ENCODE peak calls at places on chromosomes 1 and 21, in eight cellular contexts. One of them, this sample, is unnamed.

GRCh38 chr1:84208935-84209334 is 64.9 kb downstream of the PRKACB start:
- DNase-seq in Panc1: no peak
- DNase-seq in HCT116: no peak
- DNase-seq in A549: no peak
- DNase-seq in HepG2: no peak
- DNase-seq in HL-60: no peak
- DNase-seq in GM12878: no peak
- DNase-seq in K562: no peak
- DNase-seq in this sample: no peak

GRCh38 chr1:16015960-16016901 is 1.6 kb downstream of the HSPB7 start:
- DNase-seq in HL-60: no peak
- DNase-seq in K562: no peak
- DNase-seq in GM12878: no peak
- DNase-seq in HCT116: no peak
- DNase-seq in A549: no peak
- DNase-seq in HepG2: no peak
- DNase-seq in Panc1: no peak
- DNase-seq in this sample: peak; percentile 50

GRCh38 chr21:40575983-40576382 is 271.0 kb downstream of the DSCAM start:
- DNase-seq in A549: no peak
- DNase-seq in HepG2: no peak
- DNase-seq in HL-60: no peak
- DNase-seq in Panc1: no peak
- DNase-seq in HCT116: no peak
- DNase-seq in K562: no peak
- DNase-seq in GM12878: no peak
- DNase-seq in this sample: no peak

GRCh38 chr1:240405751-240406150 is 206.2 kb downstream of the GREM2 start:
- DNase-seq in K562: no peak
- DNase-seq in A549: no peak
- DNase-seq in HCT116: no peak
- DNase-seq in Panc1: no peak
- DNase-seq in GM12878: no peak
- DNase-seq in HL-60: no peak
- DNase-seq in HepG2: no peak
- DNase-seq in this sample: peak; percentile 6

GRCh38 chr1:178258521-178258920 is 164.6 kb downstream of the RASAL2 start:
- DNase-seq in HL-60: no peak
- DNase-seq in Panc1: no peak
- DNase-seq in HepG2: no peak
- DNase-seq in K562: no peak
- DNase-seq in A549: no peak
- DNase-seq in HCT116: no peak
- DNase-seq in GM12878: no peak
- DNase-seq in this sample: no peak

GRCh38 chr1:240998441-240999015 is 358.5 kb downstream of the RGS7 start:
- DNase-seq in Panc1: no peak
- DNase-seq in HL-60: no peak
- DNase-seq in K562: no peak
- DNase-seq in GM12878: no peak
- DNase-seq in HCT116: no peak
- DNase-seq in A549: no peak
- DNase-seq in HepG2: peak; percentile 9
- DNase-seq in this sample: no peak

GRCh38 chr1:218346391-218347204 is 1.5 kb downstream of the TGFB2 start:
- DNase-seq in Panc1: no peak
- DNase-seq in HCT116: no peak
- DNase-seq in HepG2: no peak
- DNase-seq in A549: no peak
- DNase-seq in HL-60: no peak
- DNase-seq in GM12878: no peak
- DNase-seq in K562: no peak
- DNase-seq in this sample: peak; percentile 32

GRCh38 chr1:213511173-213511572 is 460.1 kb downstream of the RPS6KC1 start:
- DNase-seq in HCT116: no peak
- DNase-seq in GM12878: no peak
- DNase-seq in HL-60: no peak
- DNase-seq in K562: no peak
- DNase-seq in A549: no peak
- DNase-seq in HepG2: no peak
- DNase-seq in Panc1: no peak
- DNase-seq in this sample: no peak

GRCh38 chr1:15368888-15369287 is 40.8 kb upstream of the EFHD2 start:
- DNase-seq in HCT116: no peak
- DNase-seq in GM12878: no peak
- DNase-seq in K562: no peak
- DNase-seq in Panc1: no peak
- DNase-seq in HepG2: no peak
- DNase-seq in A549: no peak
- DNase-seq in HL-60: no peak
- DNase-seq in this sample: no peak

GRCh38 chr1:36699113-36699512 is 216.4 kb upstream of the CSF3R start:
- DNase-seq in A549: no peak
- DNase-seq in K562: no peak
- DNase-seq in Panc1: no peak
- DNase-seq in HCT116: no peak
- DNase-seq in HL-60: no peak
- DNase-seq in HepG2: no peak
- DNase-seq in GM12878: no peak
- DNase-seq in this sample: no peak

GRCh38 chr1:201538618-201539551 is at the start of gene NAV1:
- DNase-seq in A549: peak; percentile 52
- DNase-seq in HL-60: peak; percentile 14
- DNase-seq in HCT116: no peak
- DNase-seq in K562: no peak
- DNase-seq in HepG2: no peak
- DNase-seq in GM12878: no peak
- DNase-seq in Panc1: no peak
- DNase-seq in this sample: peak; percentile 75

GRCh38 chr1:115987623-115988022 is 11.3 kb downstream of the SLC22A15 start:
- DNase-seq in HepG2: no peak
- DNase-seq in K562: no peak
- DNase-seq in HCT116: no peak
- DNase-seq in HL-60: no peak
- DNase-seq in GM12878: no peak
- DNase-seq in A549: no peak
- DNase-seq in Panc1: no peak
- DNase-seq in this sample: no peak

GRCh38 chr1:36239941-36240637 is 15.8 kb downstream of the THRAP3 start:
- DNase-seq in HepG2: peak; percentile 93
- DNase-seq in K562: peak; percentile 24
- DNase-seq in Panc1: no peak
- DNase-seq in HCT116: no peak
- DNase-seq in HL-60: no peak
- DNase-seq in GM12878: no peak
- DNase-seq in A549: no peak
- DNase-seq in this sample: no peak

GRCh38 chr1:164667010-164667409 is 108.0 kb downstream of the PBX1 start:
- DNase-seq in HL-60: no peak
- DNase-seq in K562: no peak
- DNase-seq in A549: no peak
- DNase-seq in Panc1: no peak
- DNase-seq in GM12878: no peak
- DNase-seq in HCT116: no peak
- DNase-seq in HepG2: no peak
- DNase-seq in this sample: no peak

GRCh38 chr1:85975770-85976386 is 180.7 kb downstream of the COL24A1 start:
- DNase-seq in K562: no peak
- DNase-seq in HCT116: no peak
- DNase-seq in A549: no peak
- DNase-seq in GM12878: no peak
- DNase-seq in HepG2: no peak
- DNase-seq in HL-60: no peak
- DNase-seq in Panc1: no peak
- DNase-seq in this sample: peak; percentile 80

GRCh38 chr1:4062992-4063391 is 162.9 kb upstream of the C1orf174 start:
- DNase-seq in HepG2: no peak
- DNase-seq in GM12878: no peak
- DNase-seq in Panc1: no peak
- DNase-seq in A549: no peak
- DNase-seq in HL-60: no peak
- DNase-seq in K562: no peak
- DNase-seq in HCT116: no peak
- DNase-seq in this sample: no peak

GRCh38 chr1:62285984-62286481 is 33.2 kb downstream of the KANK4 start:
- DNase-seq in Panc1: no peak
- DNase-seq in HCT116: no peak
- DNase-seq in HepG2: peak; percentile 59
- DNase-seq in HL-60: no peak
- DNase-seq in A549: no peak
- DNase-seq in GM12878: no peak
- DNase-seq in K562: no peak
- DNase-seq in this sample: peak; percentile 65

GRCh38 chr1:16606106-16606505 is 7.3 kb downstream of the NBPF1 start:
- DNase-seq in GM12878: no peak
- DNase-seq in Panc1: no peak
- DNase-seq in HepG2: no peak
- DNase-seq in HL-60: no peak
- DNase-seq in A549: no peak
- DNase-seq in HCT116: no peak
- DNase-seq in K562: no peak
- DNase-seq in this sample: no peak

GRCh38 chr1:198283222-198283621 is 126.4 kb downstream of the NEK7 start:
- DNase-seq in HepG2: no peak
- DNase-seq in K562: no peak
- DNase-seq in HL-60: no peak
- DNase-seq in A549: no peak
- DNase-seq in Panc1: no peak
- DNase-seq in GM12878: no peak
- DNase-seq in HCT116: no peak
- DNase-seq in this sample: no peak

GRCh38 chr1:183024352-183025337 is 1.4 kb downstream of the LAMC1 start:
- DNase-seq in Panc1: no peak
- DNase-seq in HCT116: no peak
- DNase-seq in GM12878: no peak
- DNase-seq in HL-60: no peak
- DNase-seq in A549: no peak
- DNase-seq in HepG2: no peak
- DNase-seq in K562: no peak
- DNase-seq in this sample: no peak

GRCh38 chr1:190416239-190416638 is 61.4 kb downstream of the BRINP3 start:
- DNase-seq in HCT116: no peak
- DNase-seq in GM12878: no peak
- DNase-seq in HepG2: no peak
- DNase-seq in HL-60: no peak
- DNase-seq in A549: peak; percentile 11
- DNase-seq in Panc1: no peak
- DNase-seq in K562: no peak
- DNase-seq in this sample: peak; percentile 42

GRCh38 chr1:214833357-214833756 is 230.4 kb downstream of the CENPF start:
- DNase-seq in K562: no peak
- DNase-seq in GM12878: no peak
- DNase-seq in Panc1: no peak
- DNase-seq in HL-60: no peak
- DNase-seq in HepG2: peak; percentile 91
- DNase-seq in HCT116: no peak
- DNase-seq in A549: peak; percentile 32
- DNase-seq in this sample: no peak

GRCh38 chr21:33434770-33435360 is 31.7 kb downstream of the IFNGR2 start:
- DNase-seq in A549: no peak
- DNase-seq in HCT116: no peak
- DNase-seq in HepG2: no peak
- DNase-seq in HL-60: peak; percentile 40
- DNase-seq in K562: peak; percentile 54
- DNase-seq in Panc1: no peak
- DNase-seq in GM12878: peak; percentile 99
- DNase-seq in this sample: no peak
- TF ChIP-seq REST in A549: no peak
- TF ChIP-seq REST in HCT116: no peak
- TF ChIP-seq REST in HepG2: no peak
- TF ChIP-seq REST in HL-60: no peak
- TF ChIP-seq REST in K562: no peak
- TF ChIP-seq REST in Panc1: no peak
- TF ChIP-seq REST in GM12878: no peak
- TF ChIP-seq REST in this sample: no peak

GRCh38 chr1:185398022-185398421 is 81.0 kb upstream of the IVNS1ABP start:
- DNase-seq in HCT116: no peak
- DNase-seq in K562: no peak
- DNase-seq in GM12878: no peak
- DNase-seq in HepG2: no peak
- DNase-seq in HL-60: no peak
- DNase-seq in A549: no peak
- DNase-seq in Panc1: no peak
- DNase-seq in this sample: no peak
- TF ChIP-seq REST in HCT116: no peak
- TF ChIP-seq REST in K562: no peak
- TF ChIP-seq REST in GM12878: no peak
- TF ChIP-seq REST in HepG2: no peak
- TF ChIP-seq REST in HL-60: no peak
- TF ChIP-seq REST in A549: no peak
- TF ChIP-seq REST in Panc1: no peak
- TF ChIP-seq REST in this sample: no peak

DNA sequence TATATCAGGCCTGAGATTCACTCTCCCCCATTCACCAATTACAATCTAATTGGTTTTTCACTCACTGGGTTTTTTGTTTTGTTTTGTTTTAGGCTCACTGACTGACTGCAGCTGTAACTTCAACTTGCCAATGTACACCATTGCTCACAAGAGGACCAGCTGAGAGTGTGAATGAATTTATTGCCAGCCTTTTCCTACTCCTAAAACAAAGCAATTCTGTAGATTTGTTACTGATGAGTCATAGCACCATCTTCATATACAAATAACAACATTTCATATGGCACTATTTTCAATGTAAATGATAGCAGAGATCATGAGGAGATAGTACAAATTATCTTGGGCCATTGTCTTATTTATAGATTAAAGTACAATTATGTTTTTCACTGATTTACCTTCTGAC is 76.0 kb upstream of the DPYD start:
- DNase-seq in Panc1: no peak
- DNase-seq in GM12878: no peak
- DNase-seq in K562: no peak
- DNase-seq in HL-60: no peak
- DNase-seq in HepG2: no peak
- DNase-seq in HCT116: no peak
- DNase-seq in A549: no peak
- DNase-seq in this sample: no peak
- TF ChIP-seq REST in Panc1: no peak
- TF ChIP-seq REST in GM12878: no peak
- TF ChIP-seq REST in K562: no peak
- TF ChIP-seq REST in HL-60: no peak
- TF ChIP-seq REST in HepG2: no peak
- TF ChIP-seq REST in HCT116: no peak
- TF ChIP-seq REST in A549: no peak
- TF ChIP-seq REST in this sample: no peak

DNA sequence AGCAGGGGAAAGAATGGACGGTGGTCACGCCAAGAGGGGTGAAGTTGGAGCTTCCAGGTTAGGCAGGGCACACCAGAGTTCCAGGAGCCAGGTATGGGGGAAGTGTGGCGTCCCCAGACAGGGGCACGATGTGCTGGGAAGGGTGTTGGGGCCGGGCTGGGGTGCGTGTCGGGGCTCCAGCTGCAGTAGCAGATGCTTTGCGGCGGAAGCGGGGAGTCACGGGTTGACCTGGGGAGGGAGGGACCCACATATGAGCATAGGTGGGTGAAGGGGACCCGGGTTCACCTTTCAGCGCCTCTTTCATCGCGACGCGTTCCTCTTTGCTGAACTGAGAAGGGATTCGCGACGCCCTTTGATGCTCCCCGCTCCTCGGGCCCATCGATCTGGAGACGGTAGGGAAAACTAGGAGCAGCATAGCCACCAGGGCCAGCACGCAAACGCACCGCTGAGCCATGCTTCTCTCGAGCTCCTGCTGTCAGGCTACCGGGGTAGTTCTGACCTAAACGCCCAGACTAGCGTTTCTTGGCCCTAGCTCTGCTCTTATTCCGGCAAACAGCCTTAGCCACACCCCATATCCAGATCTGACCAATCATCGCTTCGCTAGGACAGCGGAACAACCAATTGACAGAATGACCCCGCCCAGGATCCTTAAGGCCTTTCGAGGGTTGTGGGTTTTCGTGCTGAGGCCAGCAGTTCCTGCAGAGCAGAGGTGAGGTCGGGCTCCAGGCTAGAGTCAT is at the start of gene PM20D1:
- DNase-seq in A549: no peak
- DNase-seq in Panc1: peak; percentile 79
- DNase-seq in HepG2: no peak
- DNase-seq in HL-60: no peak
- DNase-seq in GM12878: no peak
- DNase-seq in K562: peak; percentile 68
- DNase-seq in HCT116: no peak
- DNase-seq in this sample: peak; percentile 100
- TF ChIP-seq REST in A549: no peak
- TF ChIP-seq REST in Panc1: no peak
- TF ChIP-seq REST in HepG2: no peak
- TF ChIP-seq REST in HL-60: no peak
- TF ChIP-seq REST in GM12878: no peak
- TF ChIP-seq REST in K562: no peak
- TF ChIP-seq REST in HCT116: no peak
- TF ChIP-seq REST in this sample: no peak

This sample was measured in GM23338.